ENCODE peak calls at places on chromosome 3, in four cellular contexts. One of them, this sample, is unnamed.

GRCh38 chr3:136819784-136820640 is 1.1 kb downstream of the SLC35G2 start:
- DNase-seq in K562: no peak
- DNase-seq in H1: peak
- DNase-seq in GM12878: no peak
- DNase-seq in this sample: peak

GRCh38 chr3:133706033-133706432 is 40.2 kb upstream of the TF start:
- DNase-seq in K562: peak
- DNase-seq in H1: no peak
- DNase-seq in GM12878: no peak
- DNase-seq in this sample: no peak

GRCh38 chr3:136311971-136312370 is 61.8 kb downstream of the PCCB start:
- DNase-seq in K562: no peak
- DNase-seq in H1: no peak
- DNase-seq in GM12878: no peak
- DNase-seq in this sample: no peak

GRCh38 chr3:6508410-6508759 is 352.5 kb upstream of the GRM7 start:
- DNase-seq in K562: no peak
- DNase-seq in H1: no peak
- DNase-seq in GM12878: no peak
- DNase-seq in this sample: no peak

GRCh38 chr3:162141232-162141631 is 644.6 kb downstream of the OTOL1 start:
- DNase-seq in K562: no peak
- DNase-seq in H1: no peak
- DNase-seq in GM12878: no peak
- DNase-seq in this sample: no peak

GRCh38 chr3:164539215-164539614 is 539.1 kb downstream of the SI start:
- DNase-seq in K562: no peak
- DNase-seq in H1: no peak
- DNase-seq in GM12878: no peak
- DNase-seq in this sample: no peak

GRCh38 chr3:149388001-149388435 is 10.6 kb upstream of the TM4SF1 start:
- DNase-seq in K562: no peak
- DNase-seq in H1: no peak
- DNase-seq in GM12878: no peak
- DNase-seq in this sample: no peak

GRCh38 chr3:37293646-37294045 is 119.3 kb upstream of the LRRFIP2 start:
- DNase-seq in K562: no peak
- DNase-seq in H1: no peak
- DNase-seq in GM12878: no peak
- DNase-seq in this sample: no peak

GRCh38 chr3:112687621-112688020 is 46.7 kb upstream of the CCDC80 start:
- DNase-seq in K562: no peak
- DNase-seq in H1: no peak
- DNase-seq in GM12878: no peak
- DNase-seq in this sample: no peak

GRCh38 chr3:5339967-5340535 is 152.5 kb downstream of the EDEM1 start:
- DNase-seq in K562: no peak
- DNase-seq in H1: no peak
- DNase-seq in GM12878: no peak
- DNase-seq in this sample: no peak

GRCh38 chr3:147298511-147298982 is 107.8 kb downstream of the ZIC4 start:
- DNase-seq in K562: no peak
- DNase-seq in H1: no peak
- DNase-seq in GM12878: no peak
- DNase-seq in this sample: peak

GRCh38 chr3:185317674-185318073 is 45.3 kb upstream of the MAP3K13 start:
- DNase-seq in K562: no peak
- DNase-seq in H1: no peak
- DNase-seq in GM12878: no peak
- DNase-seq in this sample: peak

GRCh38 chr3:58577269-58577821 is at the start of gene FAM107A:
- DNase-seq in K562: no peak
- DNase-seq in H1: peak
- DNase-seq in GM12878: no peak
- DNase-seq in this sample: no peak

GRCh38 chr3:21509706-21510105 is 241.3 kb downstream of the ZNF385D start:
- DNase-seq in K562: no peak
- DNase-seq in H1: no peak
- DNase-seq in GM12878: no peak
- DNase-seq in this sample: no peak

GRCh38 chr3:57164606-57165573 is at the start of gene IL17RD:
- DNase-seq in K562: peak
- DNase-seq in H1: peak
- DNase-seq in GM12878: no peak
- DNase-seq in this sample: peak

GRCh38 chr3:117606860-117607259 is 897.3 kb downstream of the TUSC7 start:
- DNase-seq in K562: no peak
- DNase-seq in H1: no peak
- DNase-seq in GM12878: no peak
- DNase-seq in this sample: no peak

GRCh38 chr3:198079771-198080520 is 119.9 kb downstream of the LMLN start:
- DNase-seq in K562: peak
- DNase-seq in H1: no peak
- DNase-seq in GM12878: no peak
- DNase-seq in this sample: no peak

GRCh38 chr3:32238027-32238815 is at the start of gene CMTM8:
- DNase-seq in K562: peak
- DNase-seq in H1: peak
- DNase-seq in GM12878: no peak
- DNase-seq in this sample: peak

DNA sequence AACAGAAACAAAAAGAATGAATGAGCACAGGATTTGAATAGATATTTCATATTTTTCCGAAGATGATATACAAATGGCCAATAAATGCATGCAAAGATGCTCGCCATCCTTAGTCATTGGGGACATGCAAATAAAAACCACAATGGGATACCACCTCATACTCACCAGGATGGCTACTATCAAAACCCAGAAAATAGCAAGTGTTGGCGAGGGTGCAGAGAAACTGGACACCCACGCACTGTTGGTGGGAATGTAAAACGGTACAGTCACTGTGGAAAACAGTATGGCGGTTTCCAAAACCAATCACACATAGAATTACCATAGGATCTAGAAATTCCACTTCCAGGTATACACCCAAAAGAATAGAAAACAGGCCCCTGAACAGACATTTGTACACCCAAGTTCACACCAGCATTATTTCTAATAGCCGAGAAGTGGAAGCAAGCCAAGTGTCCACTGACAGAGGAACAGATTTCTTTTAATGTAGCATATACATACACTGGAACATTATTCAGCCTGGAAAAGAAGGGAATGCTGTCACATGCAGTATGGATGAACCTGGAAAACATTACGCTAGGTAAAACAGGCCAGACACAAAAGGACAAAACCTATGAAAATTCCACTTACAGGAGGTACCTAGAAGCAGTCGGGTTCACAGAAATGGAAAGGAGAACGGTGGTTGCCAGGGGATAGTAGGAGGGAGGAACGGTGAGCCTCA is 3.6 kb downstream of the RNF168 start:
- DNase-seq in K562: no peak
- DNase-seq in H1: no peak
- DNase-seq in GM12878: no peak
- DNase-seq in this sample: no peak
- TF ChIP-seq YY1 in K562: no peak
- TF ChIP-seq YY1 in H1: no peak
- TF ChIP-seq YY1 in GM12878: peak
- TF ChIP-seq YY1 in this sample: no peak

DNA sequence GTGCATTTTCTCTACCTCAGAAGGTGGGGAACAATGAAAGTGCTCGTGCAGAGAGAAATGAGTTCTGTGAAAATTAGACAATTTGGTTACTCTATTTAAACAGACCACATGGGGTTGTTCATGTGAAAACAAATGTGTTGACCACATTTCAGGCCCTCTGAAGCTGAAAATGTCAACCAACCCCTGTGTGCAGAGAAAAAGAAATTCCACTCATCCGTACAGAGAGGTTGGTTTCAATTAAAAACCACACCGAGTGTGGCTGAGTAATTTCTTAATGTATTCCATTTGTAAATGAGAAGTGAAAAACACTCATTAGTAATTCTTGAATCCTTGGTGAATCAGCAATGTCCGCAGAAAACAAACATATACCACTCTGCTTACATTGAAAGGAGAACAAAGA is 46.9 kb upstream of the SLC7A14 start:
- DNase-seq in K562: no peak
- DNase-seq in H1: no peak
- DNase-seq in GM12878: peak
- DNase-seq in this sample: no peak
- TF ChIP-seq BRCA1 in K562: no peak
- TF ChIP-seq BRCA1 in H1: no peak
- TF ChIP-seq BRCA1 in GM12878: no peak
- TF ChIP-seq BRCA1 in this sample: no peak

GRCh38 chr3:104820959-104821358 is 545.8 kb upstream of the ALCAM start:
- DNase-seq in K562: no peak
- DNase-seq in H1: no peak
- DNase-seq in GM12878: no peak
- DNase-seq in this sample: no peak

GRCh38 chr3:104831076-104831475 is 535.6 kb upstream of the ALCAM start:
- DNase-seq in K562: no peak
- DNase-seq in H1: no peak
- DNase-seq in GM12878: no peak
- DNase-seq in this sample: no peak

GRCh38 chr3:104819333-104819732 is 547.4 kb upstream of the ALCAM start:
- DNase-seq in K562: no peak
- DNase-seq in H1: no peak
- DNase-seq in GM12878: no peak
- DNase-seq in this sample: no peak

GRCh38 chr3:104825116-104825515 is 541.6 kb upstream of the ALCAM start:
- DNase-seq in K562: no peak
- DNase-seq in H1: peak
- DNase-seq in GM12878: no peak
- DNase-seq in this sample: no peak
- TF ChIP-seq YY1 in K562: no peak
- TF ChIP-seq YY1 in H1: no peak
- TF ChIP-seq YY1 in GM12878: no peak
- TF ChIP-seq YY1 in this sample: no peak

GRCh38 chr3:177201707-177202397 is 4.6 kb upstream of the TBL1XR1 start:
- DNase-seq in K562: no peak
- DNase-seq in H1: no peak
- DNase-seq in GM12878: peak
- DNase-seq in this sample: no peak
- TF ChIP-seq BRCA1 in K562: no peak
- TF ChIP-seq BRCA1 in H1: no peak
- TF ChIP-seq BRCA1 in GM12878: no peak
- TF ChIP-seq BRCA1 in this sample: no peak

DNA sequence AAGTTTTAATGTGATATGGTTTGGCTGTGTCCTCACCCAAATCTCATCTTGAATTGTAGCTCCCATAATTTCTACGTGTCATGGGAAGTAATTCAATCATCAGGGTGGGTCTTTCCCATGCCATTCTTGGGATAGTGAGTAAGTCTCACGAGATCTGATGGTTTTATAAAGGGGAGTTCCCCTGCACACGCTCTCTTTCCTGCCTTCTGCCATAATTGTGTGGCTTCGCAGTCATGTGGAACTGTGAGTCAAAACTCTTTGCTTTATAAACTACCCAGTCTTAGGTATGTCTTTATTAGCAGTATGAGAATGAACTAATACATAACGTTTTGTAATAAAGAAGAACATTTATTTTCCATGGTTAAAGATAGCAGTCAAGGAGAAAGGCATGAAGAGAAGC is 39.2 kb upstream of the GOLIM4 start:
- DNase-seq in K562: no peak
- DNase-seq in H1: no peak
- DNase-seq in GM12878: no peak
- DNase-seq in this sample: no peak
- TF ChIP-seq YY1 in K562: no peak
- TF ChIP-seq YY1 in H1: no peak
- TF ChIP-seq YY1 in GM12878: no peak
- TF ChIP-seq YY1 in this sample: no peak

GRCh38 chr3:63745757-63746156 is 73.3 kb upstream of the C3orf49 start:
- DNase-seq in K562: no peak
- DNase-seq in H1: no peak
- DNase-seq in GM12878: no peak
- DNase-seq in this sample: no peak
- TF ChIP-seq BRCA1 in K562: no peak
- TF ChIP-seq BRCA1 in H1: no peak
- TF ChIP-seq BRCA1 in GM12878: no peak
- TF ChIP-seq BRCA1 in this sample: no peak

DNA sequence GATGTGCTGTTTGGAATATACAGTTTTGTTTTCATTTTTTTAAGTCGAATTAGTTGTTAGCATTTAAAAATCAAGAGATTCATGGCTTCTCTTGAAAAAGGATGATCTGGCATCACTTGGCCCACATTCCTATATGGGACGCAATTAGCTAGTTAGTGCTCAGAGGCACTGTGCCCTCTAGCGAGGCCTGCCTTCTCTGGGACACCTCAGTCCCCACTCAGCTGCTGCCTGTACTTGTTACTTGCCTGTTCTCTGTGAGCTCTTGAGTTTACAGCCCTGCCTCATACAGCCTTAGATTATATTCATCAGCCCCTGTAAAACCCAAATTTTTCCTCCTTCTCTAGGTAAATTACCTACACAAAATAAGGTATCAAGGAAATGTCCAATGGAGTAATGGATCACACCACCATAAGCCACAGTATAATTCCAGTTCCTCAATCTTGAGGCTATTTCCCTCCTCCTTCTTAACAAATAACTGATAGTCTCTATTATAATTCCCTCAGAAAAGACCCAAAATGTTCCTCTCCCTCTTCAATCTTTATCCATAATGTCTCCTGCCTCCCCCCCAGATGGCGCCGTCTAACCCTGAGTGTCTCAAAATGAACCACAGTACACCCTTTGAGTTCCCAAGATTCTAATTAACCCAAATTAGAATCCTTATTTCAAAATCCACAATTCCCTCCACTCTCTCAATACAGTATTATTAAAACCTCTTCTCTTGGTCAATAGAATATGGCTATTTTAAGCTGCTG is 2.7 kb downstream of the ZMAT3 start:
- DNase-seq in K562: peak
- DNase-seq in H1: no peak
- DNase-seq in GM12878: no peak
- DNase-seq in this sample: no peak
- TF ChIP-seq YY1 in K562: no peak
- TF ChIP-seq YY1 in H1: no peak
- TF ChIP-seq YY1 in GM12878: peak
- TF ChIP-seq YY1 in this sample: no peak

GRCh38 chr3:183636221-183637105 is 1.0 kb downstream of the KLHL24 start:
- DNase-seq in K562: peak
- DNase-seq in H1: peak
- DNase-seq in GM12878: peak
- DNase-seq in this sample: peak
- TF ChIP-seq BRCA1 in K562: no peak
- TF ChIP-seq BRCA1 in H1: no peak
- TF ChIP-seq BRCA1 in GM12878: peak
- TF ChIP-seq BRCA1 in this sample: peak

This sample was measured in HepG2.